ENCODE peak calls at places on chromosomes 12 and 14, in seven cellular contexts. N, D, I, M, Y, B and J are unnamed samples.

GRCh38 chr14:102362084-102362483 is 606 bp downstream of the CINP start:
- DNase-seq in N (peak; percentile 57), D (no peak), I (no peak), M (no peak), Y (peak; percentile 58), B (no peak), J (peak; percentile 45)

GRCh38 chr12:113766880-113767878 is 198.9 kb downstream of the RBM19 start:
- DNase-seq in N (peak; percentile 78), D (peak; percentile 91), I (peak; percentile 49), M (peak; percentile 58), Y (peak; percentile 80), B (no peak), J (peak; percentile 47)

GRCh38 chr14:75147423-75148071 is 20.7 kb upstream of the NEK9 start:
- DNase-seq in N (peak; percentile 72), D (peak; percentile 98), I (peak; percentile 75), M (peak; percentile 55), Y (peak; percentile 96), B (peak; percentile 57), J (peak; percentile 79)

GRCh38 chr12:105358789-105359188 is 28.3 kb downstream of the C12orf75 start:
- DNase-seq in N (no peak), D (no peak), I (no peak), M (no peak), Y (no peak), B (no peak), J (no peak)

GRCh38 chr12:93244514-93245077 is 133.1 kb upstream of the NUDT4 start:
- DNase-seq in N (no peak), D (no peak), I (no peak), M (no peak), Y (no peak), B (no peak), J (no peak)

GRCh38 chr12:42444192-42444943 is 118.4 kb downstream of the PPHLN1 start:
- DNase-seq in N (no peak), D (no peak), I (no peak), M (no peak), Y (no peak), B (peak; percentile 14), J (peak; percentile 72)

GRCh38 chr14:39097159-39097558 is 5.9 kb downstream of the SEC23A start:
- DNase-seq in N (peak; percentile 72), D (peak; percentile 88), I (no peak), M (no peak), Y (no peak), B (no peak), J (peak; percentile 88)

GRCh38 chr12:31353730-31354708 is 28.1 kb upstream of the SINHCAF start:
- DNase-seq in N (no peak), D (no peak), I (no peak), M (peak; percentile 58), Y (no peak), B (no peak), J (no peak)

GRCh38 chr14:101965145-101965531 is 765 bp downstream of the DYNC1H1 start:
- DNase-seq in N (peak; percentile 57), D (peak; percentile 68), I (peak; percentile 61), M (peak; percentile 65), Y (peak; percentile 83), B (peak; percentile 78), J (peak; percentile 73)

GRCh38 chr12:15244341-15244740 is 23.1 kb upstream of the RERG start:
- DNase-seq in N (no peak), D (no peak), I (no peak), M (no peak), Y (no peak), B (no peak), J (no peak)

GRCh38 chr12:6664902-6665301 is 2.0 kb upstream of the ING4 start:
- DNase-seq in N (no peak), D (no peak), I (no peak), M (no peak), Y (no peak), B (no peak), J (no peak)

GRCh38 chr12:14723763-14724162 is 27.4 kb upstream of the GUCY2C start:
- DNase-seq in N (peak; percentile 58), D (peak; percentile 66), I (peak; percentile 73), M (peak; percentile 9), Y (peak; percentile 52), B (no peak), J (peak; percentile 85)

GRCh38 chr12:6532051-6532926 is 2.0 kb upstream of the GAPDH start:
- DNase-seq in N (peak; percentile 99), D (peak; percentile 96), I (peak; percentile 90), M (peak; percentile 69), Y (peak; percentile 100), B (peak; percentile 62), J (peak; percentile 94)

GRCh38 chr14:67675219-67675582 is 769 bp upstream of the VTI1B start:
- DNase-seq in N (no peak), D (peak; percentile 14), I (no peak), M (peak; percentile 2), Y (no peak), B (no peak), J (no peak)
- H2BK5ac ChIP-seq in N (peak overlapping the region; percentile 46), D (no peak overlapping the region), I (no peak overlapping the region), M (no peak overlapping the region), Y (no peak overlapping the region), B (peak overlapping the region; percentile 98), J (peak overlapping the region; percentile 70)

DNA sequence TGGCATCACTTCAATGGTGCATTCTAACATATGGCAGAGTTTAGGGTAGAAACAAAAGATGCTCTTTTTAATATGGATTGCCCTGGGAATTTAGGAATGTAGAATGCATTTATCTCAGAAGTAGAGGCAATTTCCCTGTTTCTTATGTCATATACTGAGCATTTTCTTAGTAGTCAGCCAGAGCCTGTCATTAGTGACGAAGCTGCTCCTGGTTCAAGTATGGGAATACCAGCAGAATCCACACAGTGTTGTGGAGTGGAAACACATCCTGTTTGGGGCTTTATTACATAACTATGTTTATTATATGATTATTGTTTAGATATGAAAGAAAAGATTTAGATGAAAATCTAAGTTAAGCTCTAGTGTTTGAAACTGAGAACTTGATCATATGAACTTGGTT is 12.2 kb downstream of the CIPC start:
- DNase-seq in N (no peak), D (no peak), I (no peak), M (no peak), Y (no peak), B (no peak), J (peak; percentile 85)
- H2BK5ac ChIP-seq in N (no peak overlapping the region), D (no peak overlapping the region), I (no peak overlapping the region), M (no peak overlapping the region), Y (no peak overlapping the region), B (peak overlapping the region; percentile 63), J (no peak overlapping the region)

DNA sequence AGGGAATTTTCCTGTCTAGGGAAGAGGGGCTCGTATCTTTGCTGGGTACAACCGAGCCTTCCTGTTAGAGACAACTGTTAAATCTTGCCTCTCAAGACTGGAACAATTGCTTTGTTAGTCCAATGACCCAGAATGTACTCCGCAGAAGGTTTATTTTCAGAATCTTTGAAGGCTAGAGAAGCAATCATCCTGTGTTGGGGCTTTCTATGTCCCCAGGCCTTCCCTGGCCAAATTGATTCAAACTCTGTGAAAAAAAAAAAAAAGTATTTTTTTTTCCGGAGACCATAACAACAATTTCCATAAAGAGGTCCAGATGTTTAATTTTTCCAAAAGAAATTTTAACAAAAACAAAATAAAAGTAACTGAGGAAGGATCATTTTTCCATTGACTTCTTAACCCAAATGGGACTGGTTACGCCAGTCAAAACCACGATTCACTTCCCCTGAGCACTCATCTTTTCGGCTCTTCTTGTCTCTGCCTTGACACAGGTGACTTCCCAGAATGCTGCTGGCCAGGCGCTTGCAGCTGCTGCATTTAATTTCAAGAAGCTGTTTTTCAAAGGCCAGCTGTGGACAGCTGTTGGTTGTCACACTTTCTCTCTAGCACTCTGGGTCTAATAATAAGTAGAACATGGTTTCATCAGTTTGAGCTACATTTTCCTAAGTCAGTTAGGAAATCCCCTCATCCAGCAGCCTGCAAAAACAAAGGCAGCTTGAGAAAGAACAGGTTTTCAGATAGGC is 81.6 kb upstream of the MANSC4 start:
- DNase-seq in N (peak; percentile 59), D (no peak), I (no peak), M (no peak), Y (peak; percentile 75), B (no peak), J (peak; percentile 17)
- H2BK5ac ChIP-seq in N (no peak overlapping the region), D (no peak overlapping the region), I (no peak overlapping the region), M (no peak overlapping the region), Y (no peak overlapping the region), B (no peak overlapping the region), J (no peak overlapping the region)

DNA sequence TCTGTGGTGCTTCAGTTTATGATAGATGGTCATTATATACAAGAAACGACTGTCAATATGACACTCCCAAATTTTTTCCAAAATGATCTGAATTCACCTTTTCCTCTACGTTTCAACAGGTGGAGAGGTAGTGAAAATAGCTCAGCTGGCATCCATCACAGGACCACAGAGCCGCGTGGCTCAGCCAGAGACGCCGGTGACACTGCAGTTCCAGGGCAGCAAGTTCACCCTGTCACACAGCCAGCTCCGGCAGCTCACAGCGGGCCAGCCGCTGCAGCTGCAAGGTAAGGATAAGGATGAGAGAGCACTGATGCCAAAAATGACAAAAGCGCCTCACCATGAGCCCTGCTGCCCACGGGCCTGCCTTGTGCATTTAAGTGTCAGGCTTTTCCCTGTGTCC is 73.9 kb downstream of the EP400 start:
- DNase-seq in N (no peak), D (no peak), I (no peak), M (no peak), Y (no peak), B (no peak), J (no peak)
- H2BK5ac ChIP-seq in N (no peak overlapping the region), D (no peak overlapping the region), I (no peak overlapping the region), M (no peak overlapping the region), Y (no peak overlapping the region), B (no peak overlapping the region), J (no peak overlapping the region)

DNA sequence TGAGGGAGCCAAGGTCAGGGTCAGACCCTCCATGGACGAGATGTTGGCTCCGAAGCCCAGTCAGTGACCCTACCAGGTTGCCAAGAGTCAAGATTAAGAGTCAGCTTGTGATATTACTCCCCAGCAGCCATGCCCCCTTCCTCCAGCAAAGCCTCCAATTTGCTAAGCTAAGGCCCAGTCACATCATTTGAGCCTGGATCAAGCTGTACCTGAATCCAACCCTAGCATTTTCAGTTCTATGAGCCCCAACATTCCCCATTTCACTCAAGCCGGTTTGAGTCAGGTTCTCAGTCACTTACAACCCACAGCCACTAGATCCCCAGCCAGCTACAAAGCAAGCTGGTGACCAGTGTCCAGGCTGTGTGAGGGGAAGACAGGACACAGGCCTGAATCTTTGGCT is 49.9 kb downstream of the SCARB1 start:
- DNase-seq in N (no peak), D (no peak), I (no peak), M (no peak), Y (no peak), B (no peak), J (no peak)
- H2BK5ac ChIP-seq in N (no peak overlapping the region), D (no peak overlapping the region), I (no peak overlapping the region), M (no peak overlapping the region), Y (no peak overlapping the region), B (no peak overlapping the region), J (no peak overlapping the region)